ENCODE peak calls at places on chromosomes 1 and 21, in five cellular contexts. T is AG04450, S is suprapubic skin, F is endodermal cell, C is DND-41. U is an unnamed sample.

GRCh38 chr1:214404571-214405213 is 123.7 kb downstream of the SMYD2 start:
- DNase-seq in T (no peak), S (no peak), F (peak), C (no peak), U (no peak)

GRCh38 chr1:162538815-162539431 is 22.6 kb upstream of the UAP1 start:
- DNase-seq in T (peak), S (no peak), F (no peak), C (no peak), U (no peak)

GRCh38 chr1:155301342-155301841 is at the start of gene PKLR:
- DNase-seq in T (no peak), S (no peak), F (no peak), C (no peak), U (no peak)

GRCh38 chr1:234515821-234516241 is 36.9 kb upstream of the TARBP1 start:
- DNase-seq in T (no peak), S (no peak), F (no peak), C (no peak), U (no peak)

GRCh38 chr1:218156602-218157001 is 128.5 kb upstream of the RRP15 start:
- DNase-seq in T (no peak), S (no peak), F (peak), C (no peak), U (no peak)

GRCh38 chr21:36075171-36075570 is 5.3 kb downstream of the CBR1 start:
- DNase-seq in T (no peak), S (no peak), F (no peak), C (no peak), U (no peak)

GRCh38 chr21:46425566-46425965 is 33.1 kb upstream of the DIP2A start:
- DNase-seq in T (no peak), S (no peak), F (no peak), C (no peak), U (no peak)

GRCh38 chr1:183267646-183268431 is 81.8 kb downstream of the LAMC2 start:
- DNase-seq in T (peak), S (no peak), F (peak), C (no peak), U (no peak)

GRCh38 chr1:3668148-3668547 is 15.8 kb downstream of the TP73 start:
- DNase-seq in T (no peak), S (peak), F (no peak), C (no peak), U (no peak)

GRCh38 chr21:32562426-32562825 is 22.9 kb downstream of the TCP10L start:
- DNase-seq in T (no peak), S (no peak), F (peak), C (no peak), U (no peak)

GRCh38 chr21:34968414-34969333 is 80.4 kb downstream of the RUNX1 start:
- DNase-seq in T (no peak), S (no peak), F (no peak), C (no peak), U (no peak)

GRCh38 chr1:239179001-239179400 is 207.4 kb upstream of the CHRM3 start:
- DNase-seq in T (no peak), S (no peak), F (no peak), C (no peak), U (no peak)

GRCh38 chr1:234901491-234902049 is 227.1 kb downstream of the TOMM20 start:
- DNase-seq in T (no peak), S (no peak), F (no peak), C (no peak), U (no peak)

GRCh38 chr1:201880928-201881571 is 7.6 kb upstream of the SHISA4 start:
- DNase-seq in T (no peak), S (no peak), F (no peak), C (no peak), U (no peak)

GRCh38 chr1:151156515-151156819 is at the start of gene TNFAIP8L2:
- DNase-seq in T (no peak), S (no peak), F (peak), C (peak), U (peak)

GRCh38 chr1:181077576-181078242 is 10.8 kb upstream of the IER5 start:
- DNase-seq in T (peak), S (no peak), F (no peak), C (no peak), U (no peak)

GRCh38 chr1:155514582-155515187 is 47.9 kb downstream of the ASH1L start:
- DNase-seq in T (no peak), S (no peak), F (no peak), C (no peak), U (no peak)

GRCh38 chr1:218430346-218430745 is 85.2 kb downstream of the TGFB2 start:
- DNase-seq in T (no peak), S (no peak), F (no peak), C (no peak), U (no peak)

GRCh38 chr1:219858980-219859379 is 69.4 kb downstream of the SLC30A10 start:
- DNase-seq in T (no peak), S (no peak), F (no peak), C (no peak), U (no peak)

DNA sequence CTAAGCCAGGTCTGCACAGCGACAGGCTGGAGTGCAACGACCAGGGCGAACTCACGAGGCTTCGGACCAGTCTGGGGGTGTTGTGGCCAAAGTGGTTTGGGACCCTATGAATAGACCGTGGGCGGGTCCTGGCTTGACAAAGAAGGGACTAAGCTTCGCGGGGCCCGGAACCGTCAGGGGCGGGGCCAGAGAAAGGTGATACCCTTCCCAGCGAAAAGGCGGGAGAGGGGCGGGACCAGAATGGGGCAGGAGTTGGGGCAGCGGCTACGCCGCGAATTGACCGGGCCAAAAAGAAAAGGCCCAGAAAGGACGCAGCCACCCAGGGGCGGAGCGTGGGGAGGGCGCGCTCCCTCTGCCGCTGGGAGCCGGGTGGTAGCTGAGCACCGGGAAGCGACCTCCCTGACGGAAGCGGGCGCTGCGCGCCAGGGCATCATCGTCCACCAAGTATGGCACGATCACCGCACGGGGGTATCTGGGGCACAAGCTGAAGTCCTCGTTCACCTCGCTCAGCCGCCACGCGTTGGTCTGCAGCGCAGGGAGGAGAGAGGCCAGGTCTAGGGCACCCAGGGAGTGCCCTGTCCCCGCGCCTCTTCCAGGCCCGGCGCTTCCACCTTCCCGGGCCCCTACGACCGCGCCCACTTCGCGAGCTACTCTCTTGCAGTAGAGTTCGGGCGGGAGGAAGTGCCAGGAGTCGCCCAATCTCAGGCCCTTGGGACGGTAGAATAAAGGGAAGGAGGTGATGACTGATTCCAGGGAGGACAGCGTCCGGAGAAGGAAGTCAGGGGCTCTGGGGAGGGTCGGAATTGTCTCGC is 6.7 kb upstream of the FAM167B start:
- DNase-seq in T (no peak), S (peak), F (peak), C (no peak), U (peak)
- TF ChIP-seq CTCF in T (peak), S (no peak), F (peak), C (no peak), U (peak)

GRCh38 chr1:148318900-148319242 is 164.2 kb downstream of the PPIAL4G start:
- DNase-seq in T (no peak), S (no peak), F (no peak), C (no peak), U (no peak)
- H3K4me3 ChIP-seq in T (no peak), S (no peak), F (peak), C (no peak), U (peak)

GRCh38 chr1:50369830-50370229 is 53.4 kb downstream of the DMRTA2 start:
- DNase-seq in T (no peak), S (no peak), F (peak), C (no peak), U (no peak)
- TF ChIP-seq CTCF in T (peak), S (no peak), F (peak), C (peak), U (no peak)

DNA sequence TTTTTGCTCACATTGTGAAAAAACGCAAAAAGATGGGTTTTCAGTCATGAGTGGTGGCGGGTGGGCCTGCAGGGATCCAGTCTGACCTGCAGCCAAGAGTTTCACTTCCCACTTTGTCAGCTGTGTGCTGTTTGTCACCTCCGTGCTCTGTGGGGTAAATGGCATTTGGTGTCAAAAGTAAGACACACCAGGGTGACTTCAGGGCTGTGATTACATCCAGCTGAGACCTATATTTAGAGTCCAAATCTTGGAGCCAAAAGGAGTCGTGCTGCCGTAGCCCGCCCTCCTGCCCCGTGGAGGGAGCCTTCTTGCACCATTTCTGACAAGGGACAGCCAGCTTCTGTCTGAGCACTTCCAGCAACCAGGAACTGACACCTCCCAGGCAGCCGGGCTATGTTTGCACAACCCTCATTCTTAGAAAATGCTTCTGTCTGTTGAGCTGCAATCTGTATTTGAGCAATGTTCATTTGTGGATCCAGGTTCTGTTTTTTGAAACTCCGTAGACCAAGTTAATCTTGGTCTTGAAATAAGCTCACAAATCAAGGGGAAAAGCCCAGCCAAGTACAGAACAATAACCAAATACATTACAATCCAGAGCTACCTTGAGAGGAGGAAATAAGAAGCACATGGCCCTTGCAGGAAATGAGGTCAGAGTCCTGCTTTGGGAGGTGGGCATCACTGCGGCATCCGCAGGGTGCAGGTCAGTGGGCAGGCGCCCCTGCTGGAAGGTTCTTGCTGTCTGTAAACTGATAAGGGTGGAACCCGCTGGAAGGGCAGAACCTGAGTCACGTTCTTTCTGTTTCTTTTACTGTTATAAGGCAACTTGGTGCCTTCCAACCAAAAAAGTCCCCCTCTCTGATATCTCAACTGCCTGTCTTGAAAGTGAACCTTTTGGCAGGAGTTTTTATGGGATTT is 14.4 kb downstream of the ABCG1 start:
- DNase-seq in T (no peak), S (peak), F (peak), C (peak), U (peak)
- H3K4me3 ChIP-seq in T (no peak), S (no peak), F (no peak), C (peak), U (no peak)

GRCh38 chr1:21290546-21290944 is 282 bp upstream of the ECE1 start:
- DNase-seq in T (no peak), S (no peak), F (no peak), C (peak), U (peak)
- TF ChIP-seq CTCF in T (no peak), S (no peak), F (no peak), C (no peak), U (no peak)

GRCh38 chr1:231416896-231417295 is 5.2 kb downstream of the EGLN1 start:
- DNase-seq in T (no peak), S (no peak), F (no peak), C (no peak), U (peak)

GRCh38 chr1:231418101-231418740 is 3.9 kb downstream of the EGLN1 start:
- DNase-seq in T (no peak), S (no peak), F (no peak), C (no peak), U (no peak)

GRCh38 chr1:231418741-231419107 is 3.4 kb downstream of the EGLN1 start:
- DNase-seq in T (no peak), S (no peak), F (no peak), C (no peak), U (no peak)

GRCh38 chr1:231419147-231419546 is 2.9 kb downstream of the EGLN1 start:
- DNase-seq in T (no peak), S (no peak), F (no peak), C (no peak), U (no peak)

GRCh38 chr1:231417503-231417902 is 4.6 kb downstream of the EGLN1 start:
- DNase-seq in T (no peak), S (no peak), F (no peak), C (no peak), U (no peak)
- H3K4me3 ChIP-seq in T (peak), S (peak), F (peak), C (peak), U (peak)

DNA sequence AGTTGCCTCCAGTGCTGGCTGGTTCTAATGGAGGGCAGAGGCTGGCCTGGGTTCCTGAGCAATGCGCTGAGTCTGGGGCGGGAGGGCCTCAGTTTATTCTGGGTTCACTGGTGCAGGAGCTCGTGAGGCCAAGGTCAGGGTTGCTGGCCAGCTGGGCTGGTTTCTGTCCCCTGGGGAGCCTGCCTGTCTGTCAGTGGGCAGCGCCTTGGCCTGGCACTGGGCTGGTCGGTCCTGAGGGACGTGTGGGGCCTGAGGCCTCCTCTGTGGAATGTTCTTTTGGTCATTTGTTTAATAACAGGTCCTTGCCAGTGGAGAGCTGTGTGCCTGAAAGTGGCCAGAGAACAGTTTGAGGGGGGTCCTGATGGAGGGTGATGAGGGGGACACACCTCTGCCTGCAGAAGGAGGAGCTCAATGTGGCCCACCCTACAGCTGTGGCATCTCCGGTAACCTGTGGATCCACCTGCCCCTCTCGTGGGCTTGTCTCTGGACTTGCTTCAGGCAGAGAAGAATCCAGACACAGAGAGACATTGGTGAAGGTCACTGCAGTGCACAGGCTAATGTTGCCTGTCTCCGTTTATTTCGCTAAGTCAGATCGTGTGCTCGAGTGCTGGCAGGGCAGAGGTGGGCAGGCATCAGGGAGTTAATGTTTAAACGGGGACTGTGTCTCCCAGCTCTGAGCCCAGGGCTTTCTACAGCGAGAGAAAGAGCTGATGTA is 34.6 kb downstream of the COQ8A start:
- DNase-seq in T (no peak), S (no peak), F (peak), C (no peak), U (no peak)
- TF ChIP-seq CTCF in T (no peak), S (no peak), F (no peak), C (no peak), U (no peak)

U was measured in GM12865.